ENCODE peak calls at places on chromosomes 4 and X, in five cellular contexts. One of them, this sample, is unnamed.

GRCh38 chr4:10022346-10023049 is 1.2 kb upstream of the SLC2A9 start:
- DNase-seq in thoracic aorta: no peak
- DNase-seq in GM23248: no peak
- DNase-seq in prostate gland: no peak
- DNase-seq in Peyer's patch: peak; percentile 41
- DNase-seq in this sample: peak; percentile 84

GRCh38 chrX:22803353-22803752 is 196.4 kb upstream of the DDX53 start:
- DNase-seq in thoracic aorta: no peak
- DNase-seq in GM23248: no peak
- DNase-seq in prostate gland: no peak
- DNase-seq in Peyer's patch: no peak
- DNase-seq in this sample: no peak

GRCh38 chr4:127534041-127534440 is 98.7 kb upstream of the INTU start:
- DNase-seq in thoracic aorta: no peak
- DNase-seq in GM23248: no peak
- DNase-seq in prostate gland: no peak
- DNase-seq in Peyer's patch: no peak
- DNase-seq in this sample: no peak

GRCh38 chr4:159764343-159764952 is 661.6 kb downstream of the RAPGEF2 start:
- DNase-seq in thoracic aorta: no peak
- DNase-seq in GM23248: peak; percentile 40
- DNase-seq in prostate gland: peak; percentile 15
- DNase-seq in Peyer's patch: no peak
- DNase-seq in this sample: no peak

GRCh38 chrX:16825306-16826035 is 39.2 kb downstream of the TXLNG start:
- DNase-seq in thoracic aorta: no peak
- DNase-seq in GM23248: peak; percentile 69
- DNase-seq in prostate gland: no peak
- DNase-seq in Peyer's patch: no peak
- DNase-seq in this sample: no peak

GRCh38 chr4:145909331-145909730 is 29.3 kb downstream of the ZNF827 start:
- DNase-seq in thoracic aorta: no peak
- DNase-seq in GM23248: peak; percentile 67
- DNase-seq in prostate gland: peak; percentile 62
- DNase-seq in Peyer's patch: peak; percentile 86
- DNase-seq in this sample: peak; percentile 72

GRCh38 chrX:15602761-15603160 is 2.0 kb upstream of the ACE2 start:
- DNase-seq in thoracic aorta: no peak
- DNase-seq in GM23248: no peak
- DNase-seq in prostate gland: no peak
- DNase-seq in Peyer's patch: no peak
- DNase-seq in this sample: no peak

GRCh38 chrX:154360155-154360713 is 14.2 kb downstream of the FLNA start:
- DNase-seq in thoracic aorta: no peak
- DNase-seq in GM23248: no peak
- DNase-seq in prostate gland: no peak
- DNase-seq in Peyer's patch: no peak
- DNase-seq in this sample: no peak

GRCh38 chr4:16843831-16844508 is 54.5 kb downstream of the LDB2 start:
- DNase-seq in thoracic aorta: no peak
- DNase-seq in GM23248: peak; percentile 92
- DNase-seq in prostate gland: no peak
- DNase-seq in Peyer's patch: no peak
- DNase-seq in this sample: no peak

GRCh38 chr4:37000281-37000680 is 244.3 kb upstream of the NWD2 start:
- DNase-seq in thoracic aorta: no peak
- DNase-seq in GM23248: no peak
- DNase-seq in prostate gland: no peak
- DNase-seq in Peyer's patch: no peak
- DNase-seq in this sample: no peak

GRCh38 chr4:17103231-17103630 is 204.8 kb upstream of the LDB2 start:
- DNase-seq in thoracic aorta: no peak
- DNase-seq in GM23248: peak; percentile 85
- DNase-seq in prostate gland: no peak
- DNase-seq in Peyer's patch: no peak
- DNase-seq in this sample: no peak

GRCh38 chr4:99087887-99088484 is 602 bp downstream of the ADH5 start:
- DNase-seq in thoracic aorta: peak; percentile 19
- DNase-seq in GM23248: peak; percentile 95
- DNase-seq in prostate gland: peak; percentile 79
- DNase-seq in Peyer's patch: peak; percentile 81
- DNase-seq in this sample: peak; percentile 81

GRCh38 chr4:73376962-73377361 is 27.1 kb upstream of the ALB start:
- DNase-seq in thoracic aorta: no peak
- DNase-seq in GM23248: no peak
- DNase-seq in prostate gland: no peak
- DNase-seq in Peyer's patch: no peak
- DNase-seq in this sample: no peak

GRCh38 chrX:41116948-41117347 is 31.7 kb downstream of the USP9X start:
- DNase-seq in thoracic aorta: no peak
- DNase-seq in GM23248: no peak
- DNase-seq in prostate gland: no peak
- DNase-seq in Peyer's patch: no peak
- DNase-seq in this sample: no peak

GRCh38 chr4:66193487-66193886 is 523.2 kb upstream of the EPHA5 start:
- DNase-seq in thoracic aorta: no peak
- DNase-seq in GM23248: no peak
- DNase-seq in prostate gland: no peak
- DNase-seq in Peyer's patch: no peak
- DNase-seq in this sample: no peak

GRCh38 chrX:142096263-142096662 is 108.8 kb downstream of the MAGEC2 start:
- DNase-seq in thoracic aorta: no peak
- DNase-seq in GM23248: no peak
- DNase-seq in prostate gland: no peak
- DNase-seq in Peyer's patch: no peak
- DNase-seq in this sample: no peak

GRCh38 chr4:113332701-113333100 is 283.2 kb downstream of the ANK2 start:
- DNase-seq in thoracic aorta: no peak
- DNase-seq in GM23248: no peak
- DNase-seq in prostate gland: no peak
- DNase-seq in Peyer's patch: no peak
- DNase-seq in this sample: no peak

GRCh38 chr4:178010596-178010995 is 568.4 kb upstream of the AGA start:
- DNase-seq in thoracic aorta: no peak
- DNase-seq in GM23248: no peak
- DNase-seq in prostate gland: no peak
- DNase-seq in Peyer's patch: no peak
- DNase-seq in this sample: no peak

GRCh38 chr4:1939664-1940509 is 68.7 kb downstream of the NSD2 start:
- DNase-seq in thoracic aorta: no peak
- DNase-seq in GM23248: peak; percentile 91
- DNase-seq in prostate gland: peak; percentile 25
- DNase-seq in Peyer's patch: no peak
- DNase-seq in this sample: no peak

GRCh38 chrX:97845451-97845850 is 961.7 kb downstream of the RPA4 start:
- DNase-seq in thoracic aorta: no peak
- DNase-seq in GM23248: no peak
- DNase-seq in prostate gland: no peak
- DNase-seq in Peyer's patch: no peak
- DNase-seq in this sample: no peak

GRCh38 chrX:128676651-128677050 is 624.4 kb upstream of the ACTRT1 start:
- DNase-seq in thoracic aorta: no peak
- DNase-seq in GM23248: no peak
- DNase-seq in prostate gland: no peak
- DNase-seq in Peyer's patch: no peak
- DNase-seq in this sample: no peak

GRCh38 chr4:2932561-2932950 is 30.6 kb downstream of the NOP14 start:
- DNase-seq in thoracic aorta: no peak
- DNase-seq in GM23248: no peak
- DNase-seq in prostate gland: no peak
- DNase-seq in Peyer's patch: peak; percentile 49
- DNase-seq in this sample: no peak

GRCh38 chrX:154135458-154136229 is 8.4 kb upstream of the OPN1LW start:
- DNase-seq in thoracic aorta: no peak
- DNase-seq in GM23248: peak; percentile 26
- DNase-seq in prostate gland: no peak
- DNase-seq in Peyer's patch: no peak
- DNase-seq in this sample: peak; percentile 35

DNA sequence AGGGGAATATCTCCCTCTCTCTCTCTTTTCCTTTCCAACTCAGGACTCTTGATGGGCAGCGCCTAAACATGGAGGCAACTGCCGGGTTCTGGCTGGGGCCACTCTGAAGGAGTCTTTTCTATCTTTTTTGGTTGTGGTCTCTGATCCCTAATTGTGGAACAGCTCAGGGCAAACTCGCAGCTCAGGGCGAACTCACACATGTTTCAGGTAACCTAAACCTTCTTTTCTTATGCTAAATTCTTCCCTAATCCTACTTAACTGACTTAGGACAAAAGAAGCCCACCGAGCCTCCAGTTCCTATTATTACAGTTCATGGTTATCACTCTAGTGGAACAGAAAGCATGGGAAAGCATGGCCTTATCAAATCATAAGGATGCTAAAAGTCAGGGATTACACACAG is 21.3 kb downstream of the ETDA start:
- DNase-seq in thoracic aorta: no peak
- DNase-seq in GM23248: no peak
- DNase-seq in prostate gland: no peak
- DNase-seq in Peyer's patch: no peak
- DNase-seq in this sample: no peak
- H3K27ac ChIP-seq in thoracic aorta: no peak overlapping the region
- H3K27ac ChIP-seq in GM23248: no peak overlapping the region
- H3K27ac ChIP-seq in prostate gland: no peak overlapping the region
- H3K27ac ChIP-seq in Peyer's patch: no peak overlapping the region
- H3K27ac ChIP-seq in this sample: no peak overlapping the region

DNA sequence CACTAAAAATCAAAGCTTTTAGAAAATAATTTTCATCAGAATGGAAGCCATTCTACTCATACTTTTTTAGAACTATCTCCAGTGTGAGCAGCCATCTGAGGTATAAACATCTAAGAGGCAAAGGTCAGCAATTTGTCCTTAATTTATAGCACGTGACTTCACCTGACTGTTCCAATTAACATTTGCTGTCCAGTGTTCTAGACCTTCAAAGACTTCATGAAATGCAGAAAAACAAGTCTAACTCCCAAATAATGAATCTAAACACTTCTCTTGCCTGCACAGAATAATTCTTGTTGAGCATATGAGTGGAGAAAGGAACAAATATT is 12.0 kb downstream of the RFC1 start:
- DNase-seq in thoracic aorta: no peak
- DNase-seq in GM23248: no peak
- DNase-seq in prostate gland: no peak
- DNase-seq in Peyer's patch: no peak
- DNase-seq in this sample: no peak
- H3K27ac ChIP-seq in thoracic aorta: peak overlapping the region; percentile 2
- H3K27ac ChIP-seq in GM23248: peak overlapping the region; percentile 88
- H3K27ac ChIP-seq in prostate gland: peak overlapping the region; percentile 47
- H3K27ac ChIP-seq in Peyer's patch: peak overlapping the region; percentile 70
- H3K27ac ChIP-seq in this sample: peak overlapping the region; percentile 64

GRCh38 chr4:106287353-106287969 is 28.5 kb downstream of the TBCK start:
- DNase-seq in thoracic aorta: no peak
- DNase-seq in GM23248: peak; percentile 86
- DNase-seq in prostate gland: no peak
- DNase-seq in Peyer's patch: no peak
- DNase-seq in this sample: no peak
- H3K27ac ChIP-seq in thoracic aorta: no peak overlapping the region
- H3K27ac ChIP-seq in GM23248: peak overlapping the region; percentile 81
- H3K27ac ChIP-seq in prostate gland: no peak overlapping the region
- H3K27ac ChIP-seq in Peyer's patch: no peak overlapping the region
- H3K27ac ChIP-seq in this sample: no peak overlapping the region

DNA sequence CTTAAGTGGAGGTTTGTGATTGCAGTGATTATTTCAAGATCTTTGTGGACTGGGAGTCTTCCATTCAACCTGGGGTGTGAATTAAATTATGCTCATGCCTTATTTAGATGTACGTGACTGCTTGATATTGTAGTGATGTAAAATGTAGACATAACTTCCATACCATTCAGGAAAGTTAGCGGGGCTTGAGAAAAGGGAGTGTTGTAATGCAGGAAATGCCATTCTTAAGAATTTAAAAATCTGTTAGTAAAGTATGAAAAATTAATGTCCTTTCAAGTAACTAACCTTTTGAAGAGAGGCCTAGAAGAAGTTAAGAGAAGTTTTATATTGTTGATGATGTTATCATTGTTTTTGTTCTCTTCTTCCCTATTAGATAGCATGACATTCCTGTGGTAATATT is 318.2 kb downstream of the CCSER1 start:
- DNase-seq in thoracic aorta: no peak
- DNase-seq in GM23248: no peak
- DNase-seq in prostate gland: no peak
- DNase-seq in Peyer's patch: no peak
- DNase-seq in this sample: no peak
- H3K27ac ChIP-seq in thoracic aorta: no peak overlapping the region
- H3K27ac ChIP-seq in GM23248: no peak overlapping the region
- H3K27ac ChIP-seq in prostate gland: no peak overlapping the region
- H3K27ac ChIP-seq in Peyer's patch: no peak overlapping the region
- H3K27ac ChIP-seq in this sample: no peak overlapping the region

DNA sequence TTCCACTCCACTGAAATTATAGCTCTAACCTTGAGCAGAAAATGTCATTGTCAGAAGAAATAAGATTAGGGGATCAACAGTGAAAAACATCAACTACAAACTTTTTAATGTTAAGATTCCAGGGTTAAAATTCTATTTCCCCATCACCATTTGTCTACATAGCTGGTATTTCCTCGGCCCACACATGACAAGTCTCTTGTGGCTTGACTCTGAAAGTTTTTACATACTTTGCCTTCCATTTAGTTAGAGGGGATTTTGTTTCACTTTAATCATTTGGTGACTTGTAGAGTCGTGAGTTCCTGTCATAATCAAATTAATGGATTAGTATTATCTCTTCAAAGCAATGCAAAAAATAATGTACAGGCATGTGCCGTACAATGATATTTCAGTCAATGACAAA is 71.8 kb downstream of the ING2 start:
- DNase-seq in thoracic aorta: no peak
- DNase-seq in GM23248: peak; percentile 38
- DNase-seq in prostate gland: no peak
- DNase-seq in Peyer's patch: no peak
- DNase-seq in this sample: no peak
- H3K27ac ChIP-seq in thoracic aorta: no peak overlapping the region
- H3K27ac ChIP-seq in GM23248: no peak overlapping the region
- H3K27ac ChIP-seq in prostate gland: no peak overlapping the region
- H3K27ac ChIP-seq in Peyer's patch: no peak overlapping the region
- H3K27ac ChIP-seq in this sample: no peak overlapping the region

This sample was measured in thyroid gland.